ENCODE peak calls at places on chromosome 19, in four cellular contexts. One of them, this sample, is unnamed.

GRCh38 chr19:19956431-19957075 is 55.8 kb downstream of the ZNF93 start:
- DNase-seq in breast epithelium: no peak
- DNase-seq in ascending aorta: no peak
- DNase-seq in OCI-LY7: no peak
- DNase-seq in this sample: no peak

GRCh38 chr19:19649580-19649995 is 6.1 kb upstream of the GMIP start:
- DNase-seq in breast epithelium: no peak
- DNase-seq in ascending aorta: no peak
- DNase-seq in OCI-LY7: no peak
- DNase-seq in this sample: no peak

GRCh38 chr19:41328157-41328817 is 18.3 kb downstream of the CCDC97 start:
- DNase-seq in breast epithelium: no peak
- DNase-seq in ascending aorta: no peak
- DNase-seq in OCI-LY7: no peak
- DNase-seq in this sample: no peak

GRCh38 chr19:36008336-36008978 is at the start of gene SYNE4:
- DNase-seq in breast epithelium: peak
- DNase-seq in ascending aorta: no peak
- DNase-seq in OCI-LY7: no peak
- DNase-seq in this sample: no peak

GRCh38 chr19:50639121-50640112 is at the start of gene SYT3:
- DNase-seq in breast epithelium: no peak
- DNase-seq in ascending aorta: no peak
- DNase-seq in OCI-LY7: no peak
- DNase-seq in this sample: no peak

GRCh38 chr19:11887247-11887617 is 350 bp upstream of the ZNF69 start:
- DNase-seq in breast epithelium: no peak
- DNase-seq in ascending aorta: no peak
- DNase-seq in OCI-LY7: peak
- DNase-seq in this sample: no peak

GRCh38 chr19:11453468-11454341 is 18.3 kb downstream of the PRKCSH start:
- DNase-seq in breast epithelium: no peak
- DNase-seq in ascending aorta: no peak
- DNase-seq in OCI-LY7: peak
- DNase-seq in this sample: no peak

GRCh38 chr19:50657672-50658437 is 8.6 kb downstream of the C19orf81 start:
- DNase-seq in breast epithelium: peak
- DNase-seq in ascending aorta: peak
- DNase-seq in OCI-LY7: peak
- DNase-seq in this sample: peak

GRCh38 chr19:16969127-16969526 is 57.5 kb downstream of the CPAMD8 start:
- DNase-seq in breast epithelium: peak
- DNase-seq in ascending aorta: no peak
- DNase-seq in OCI-LY7: peak
- DNase-seq in this sample: no peak

GRCh38 chr19:55232284-55232597 is 3.7 kb upstream of the TMEM86B start:
- DNase-seq in breast epithelium: no peak
- DNase-seq in ascending aorta: no peak
- DNase-seq in OCI-LY7: no peak
- DNase-seq in this sample: no peak

GRCh38 chr19:50427997-50428425 is 4.7 kb upstream of the MYBPC2 start:
- DNase-seq in breast epithelium: peak
- DNase-seq in ascending aorta: peak
- DNase-seq in OCI-LY7: peak
- DNase-seq in this sample: peak

GRCh38 chr19:13082192-13083007 is 20.3 kb downstream of the LYL1 start:
- DNase-seq in breast epithelium: no peak
- DNase-seq in ascending aorta: no peak
- DNase-seq in OCI-LY7: no peak
- DNase-seq in this sample: no peak

GRCh38 chr19:32945260-32945659 is 26.5 kb downstream of the CEP89 start:
- DNase-seq in breast epithelium: no peak
- DNase-seq in ascending aorta: no peak
- DNase-seq in OCI-LY7: no peak
- DNase-seq in this sample: no peak

GRCh38 chr19:33550741-33551140 is 29.1 kb upstream of the PEPD start:
- DNase-seq in breast epithelium: no peak
- DNase-seq in ascending aorta: no peak
- DNase-seq in OCI-LY7: no peak
- DNase-seq in this sample: no peak

GRCh38 chr19:21587117-21587461 is 81.7 kb downstream of the ZNF429 start:
- DNase-seq in breast epithelium: no peak
- DNase-seq in ascending aorta: no peak
- DNase-seq in OCI-LY7: no peak
- DNase-seq in this sample: no peak

GRCh38 chr19:47663911-47664771 is 49.1 kb upstream of the EHD2 start:
- DNase-seq in breast epithelium: peak
- DNase-seq in ascending aorta: peak
- DNase-seq in OCI-LY7: no peak
- DNase-seq in this sample: peak

GRCh38 chr19:51122112-51122981 is 2.4 kb upstream of the SIGLEC9 start:
- DNase-seq in breast epithelium: no peak
- DNase-seq in ascending aorta: no peak
- DNase-seq in OCI-LY7: no peak
- DNase-seq in this sample: no peak

GRCh38 chr19:19538767-19539166 is 702 bp downstream of the CILP2 start:
- DNase-seq in breast epithelium: no peak
- DNase-seq in ascending aorta: no peak
- DNase-seq in OCI-LY7: no peak
- DNase-seq in this sample: no peak

GRCh38 chr19:33316521-33317284 is 14.4 kb upstream of the CEBPA start:
- DNase-seq in breast epithelium: no peak
- DNase-seq in ascending aorta: no peak
- DNase-seq in OCI-LY7: no peak
- DNase-seq in this sample: no peak

GRCh38 chr19:43354305-43354627 is 780 bp downstream of the CD177 start:
- DNase-seq in breast epithelium: no peak
- DNase-seq in ascending aorta: no peak
- DNase-seq in OCI-LY7: no peak
- DNase-seq in this sample: no peak

GRCh38 chr19:38381138-38381537 is 6.7 kb downstream of the GGN start:
- DNase-seq in breast epithelium: no peak
- DNase-seq in ascending aorta: no peak
- DNase-seq in OCI-LY7: no peak
- DNase-seq in this sample: no peak

GRCh38 chr19:46736544-46737274 is 9.1 kb upstream of the FKRP start:
- DNase-seq in breast epithelium: no peak
- DNase-seq in ascending aorta: no peak
- DNase-seq in OCI-LY7: no peak
- DNase-seq in this sample: no peak

GRCh38 chr19:30862876-30863275 is 486.4 kb downstream of the TSHZ3 start:
- DNase-seq in breast epithelium: no peak
- DNase-seq in ascending aorta: no peak
- DNase-seq in OCI-LY7: no peak
- DNase-seq in this sample: peak

GRCh38 chr19:45477713-45478453 is 10.1 kb downstream of the FOSB start:
- DNase-seq in breast epithelium: no peak
- DNase-seq in ascending aorta: no peak
- DNase-seq in OCI-LY7: peak
- DNase-seq in this sample: no peak

GRCh38 chr19:47273313-47274070 is 1.2 kb upstream of the INAFM1 start:
- DNase-seq in breast epithelium: peak
- DNase-seq in ascending aorta: peak
- DNase-seq in OCI-LY7: peak
- DNase-seq in this sample: peak

GRCh38 chr19:42028304-42029216 is 34.5 kb upstream of the ATP1A3 start:
- DNase-seq in breast epithelium: no peak
- DNase-seq in ascending aorta: no peak
- DNase-seq in OCI-LY7: peak
- DNase-seq in this sample: no peak

GRCh38 chr19:42423462-42424344 is 3.5 kb downstream of the LIPE start:
- DNase-seq in breast epithelium: peak
- DNase-seq in ascending aorta: peak
- DNase-seq in OCI-LY7: peak
- DNase-seq in this sample: peak

GRCh38 chr19:23407597-23407996 is 12.3 kb upstream of the ZNF91 start:
- DNase-seq in breast epithelium: no peak
- DNase-seq in ascending aorta: no peak
- DNase-seq in OCI-LY7: no peak
- DNase-seq in this sample: peak

GRCh38 chr19:51259348-51260245 is 8.7 kb downstream of the SIGLECL1 start:
- DNase-seq in breast epithelium: no peak
- DNase-seq in ascending aorta: no peak
- DNase-seq in OCI-LY7: peak
- DNase-seq in this sample: no peak

GRCh38 chr19:28466107-28467045 is 746.6 kb downstream of the UQCRFS1 start:
- DNase-seq in breast epithelium: no peak
- DNase-seq in ascending aorta: no peak
- DNase-seq in OCI-LY7: peak
- DNase-seq in this sample: peak

GRCh38 chr19:1780272-1780957 is 27.1 kb downstream of the ONECUT3 start:
- DNase-seq in breast epithelium: no peak
- DNase-seq in ascending aorta: no peak
- DNase-seq in OCI-LY7: peak
- DNase-seq in this sample: no peak
- TF ChIP-seq CTCF in breast epithelium: no peak
- TF ChIP-seq CTCF in ascending aorta: no peak
- TF ChIP-seq CTCF in OCI-LY7: peak
- TF ChIP-seq CTCF in this sample: no peak

GRCh38 chr19:14407889-14408640 is 11.1 kb downstream of the DDX39A start:
- DNase-seq in breast epithelium: no peak
- DNase-seq in ascending aorta: no peak
- DNase-seq in OCI-LY7: no peak
- DNase-seq in this sample: no peak
- H3K27ac ChIP-seq in breast epithelium: no peak
- H3K27ac ChIP-seq in ascending aorta: peak
- H3K27ac ChIP-seq in OCI-LY7: no peak
- H3K27ac ChIP-seq in this sample: peak

GRCh38 chr19:5870986-5871394 is 650 bp upstream of the FUT5 start:
- DNase-seq in breast epithelium: no peak
- DNase-seq in ascending aorta: no peak
- DNase-seq in OCI-LY7: no peak
- DNase-seq in this sample: no peak
- TF ChIP-seq CTCF in breast epithelium: no peak
- TF ChIP-seq CTCF in ascending aorta: no peak
- TF ChIP-seq CTCF in OCI-LY7: no peak
- TF ChIP-seq CTCF in this sample: no peak

DNA sequence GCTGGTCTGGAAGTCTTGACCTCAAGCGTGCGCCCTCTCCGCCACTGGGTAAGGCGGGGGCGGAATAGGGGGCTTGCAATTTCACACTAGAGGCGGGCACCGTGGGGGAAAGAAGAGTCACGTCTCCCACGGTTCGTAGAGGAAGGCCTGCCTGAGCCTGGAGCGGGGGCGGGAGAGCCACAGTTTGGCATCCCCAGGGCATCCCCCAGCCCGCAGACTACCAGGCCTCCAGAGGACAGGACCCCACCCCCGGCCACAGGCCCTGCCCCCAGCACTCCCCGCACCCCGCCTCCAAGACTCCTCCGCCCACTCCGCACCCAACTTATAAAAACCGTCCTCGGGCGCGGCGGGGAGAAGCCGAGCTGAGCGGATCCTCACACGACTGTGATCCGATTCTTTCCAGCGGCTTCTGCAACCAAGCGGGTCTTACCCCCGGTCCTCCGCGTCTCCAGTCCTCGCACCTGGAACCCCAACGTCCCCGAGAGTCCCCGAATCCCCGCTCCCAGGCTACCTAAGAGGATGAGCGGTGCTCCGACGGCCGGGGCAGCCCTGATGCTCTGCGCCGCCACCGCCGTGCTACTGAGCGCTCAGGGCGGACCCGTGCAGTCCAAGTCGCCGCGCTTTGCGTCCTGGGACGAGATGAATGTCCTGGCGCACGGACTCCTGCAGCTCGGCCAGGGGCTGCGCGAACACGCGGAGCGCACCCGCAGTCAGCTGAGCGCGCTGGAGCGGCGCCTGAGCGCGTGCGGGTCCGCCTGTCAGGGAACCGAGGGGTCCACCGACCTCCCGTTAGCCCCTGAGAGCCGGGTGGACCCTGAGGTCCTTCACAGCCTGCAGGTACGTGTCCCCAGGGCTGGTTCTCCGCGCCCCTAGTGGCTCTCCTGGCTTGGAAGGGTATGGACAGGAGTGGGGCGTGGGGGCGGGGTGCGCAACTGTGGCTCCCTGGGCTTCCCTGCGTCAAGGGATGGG is at the start of gene ANGPTL4:
- DNase-seq in breast epithelium: peak
- DNase-seq in ascending aorta: no peak
- DNase-seq in OCI-LY7: no peak
- DNase-seq in this sample: no peak
- H3K27ac ChIP-seq in breast epithelium: peak
- H3K27ac ChIP-seq in ascending aorta: peak
- H3K27ac ChIP-seq in OCI-LY7: no peak
- H3K27ac ChIP-seq in this sample: peak